ENCODE peak calls at places on chromosomes 16 and 17, in six cellular contexts. E is HCT116, P is H9, T is GM10248, O is mucosa of descending colon, Z is tibial artery. M is an unnamed sample.

GRCh38 chr16:11129378-11129781 is 126.6 kb downstream of the SOCS1 start:
- DNase-seq in T (no peak), O (no peak), Z (no peak), P (no peak), E (no peak), M (no peak)

GRCh38 chr16:88390760-88391496 is 8.2 kb downstream of the ZNF469 start:
- DNase-seq in T (no peak), P (no peak), O (no peak), Z (no peak), E (no peak), M (no peak)

GRCh38 chr17:63930951-63931575 is 1.1 kb downstream of the CD79B start:
- DNase-seq in T (peak), Z (peak), P (peak), O (peak), E (no peak), M (peak)

GRCh38 chr17:82718986-82719685 is 2.6 kb downstream of the FN3KRP start:
- DNase-seq in T (no peak), E (no peak), O (no peak), P (no peak), Z (no peak), M (no peak)

GRCh38 chr17:67417507-67417906 is 40.4 kb downstream of the PITPNC1 start:
- DNase-seq in T (no peak), O (no peak), E (no peak), P (no peak), Z (no peak), M (no peak)

GRCh38 chr17:72344613-72345012 is 223.8 kb downstream of the SOX9 start:
- DNase-seq in O (no peak), P (no peak), Z (no peak), E (no peak), T (no peak), M (no peak)

GRCh38 chr17:67477687-67478086 is 100.6 kb downstream of the PITPNC1 start:
- DNase-seq in E (peak), P (no peak), O (no peak), T (no peak), Z (no peak), M (peak)

GRCh38 chr16:15553313-15554088 is 89.5 kb downstream of the MARF1 start:
- DNase-seq in P (no peak), E (no peak), O (no peak), T (no peak), Z (no peak), M (no peak)

GRCh38 chr16:6862058-6862457 is 470.6 kb upstream of the RBFOX1 start:
- DNase-seq in O (no peak), P (no peak), Z (no peak), T (no peak), E (no peak), M (no peak)

GRCh38 chr17:69560987-69561441 is 146.5 kb downstream of the MAP2K6 start:
- DNase-seq in P (no peak), T (no peak), E (no peak), O (no peak), Z (peak), M (no peak)

GRCh38 chr17:48012151-48012520 is 25.5 kb downstream of the COPZ2 start:
- DNase-seq in E (no peak), Z (no peak), P (peak), T (peak), O (peak), M (no peak)

GRCh38 chr16:47732122-47732805 is 271.1 kb downstream of the PHKB start:
- DNase-seq in O (no peak), E (peak), P (no peak), T (no peak), Z (no peak), M (no peak)

GRCh38 chr17:36937001-36937960 is at the start of gene LHX1:
- DNase-seq in T (no peak), E (no peak), Z (no peak), P (peak), O (peak), M (no peak)

GRCh38 chr17:47253541-47254402 is at the start of gene ITGB3:
- DNase-seq in O (peak), E (peak), Z (peak), P (peak), T (peak), M (peak)

GRCh38 chr17:73043686-73044581 is 48.6 kb downstream of the SLC39A11 start:
- DNase-seq in E (no peak), Z (no peak), T (no peak), P (no peak), O (no peak), M (no peak)

GRCh38 chr16:88395669-88396584 is 13.2 kb downstream of the ZNF469 start:
- DNase-seq in E (no peak), Z (no peak), P (no peak), O (no peak), T (no peak), M (no peak)

GRCh38 chr17:77148959-77149510 is 8.3 kb downstream of the SEC14L1 start:
- DNase-seq in T (no peak), Z (no peak), O (no peak), P (no peak), E (no peak), M (no peak)

GRCh38 chr16:50371936-50372595 is 3.3 kb upstream of the BRD7 start:
- DNase-seq in E (no peak), P (no peak), O (no peak), Z (no peak), T (no peak), M (no peak)
- TF ChIP-seq CTCF in E (no peak), P (peak), O (no peak), Z (peak), T (no peak), M (no peak)

GRCh38 chr17:29840884-29841283 is 89.1 kb downstream of the SSH2 start:
- DNase-seq in O (no peak), Z (no peak), P (no peak), T (no peak), E (no peak), M (no peak)

GRCh38 chr17:29838961-29839360 is 91.1 kb downstream of the SSH2 start:
- DNase-seq in Z (no peak), T (no peak), P (peak), E (no peak), O (no peak), M (no peak)

GRCh38 chr17:29837531-29837930 is 92.5 kb downstream of the SSH2 start:
- DNase-seq in Z (no peak), P (no peak), O (no peak), T (no peak), E (no peak), M (no peak)

GRCh38 chr17:29836643-29837042 is 93.4 kb downstream of the SSH2 start:
- DNase-seq in Z (no peak), E (no peak), T (no peak), O (no peak), P (no peak), M (no peak)

GRCh38 chr17:29839656-29840055 is 90.4 kb downstream of the SSH2 start:
- DNase-seq in P (no peak), O (no peak), T (no peak), Z (no peak), E (no peak), M (no peak)
- TF ChIP-seq CTCF in P (no peak), O (no peak), T (no peak), Z (no peak), E (no peak), M (no peak)

DNA sequence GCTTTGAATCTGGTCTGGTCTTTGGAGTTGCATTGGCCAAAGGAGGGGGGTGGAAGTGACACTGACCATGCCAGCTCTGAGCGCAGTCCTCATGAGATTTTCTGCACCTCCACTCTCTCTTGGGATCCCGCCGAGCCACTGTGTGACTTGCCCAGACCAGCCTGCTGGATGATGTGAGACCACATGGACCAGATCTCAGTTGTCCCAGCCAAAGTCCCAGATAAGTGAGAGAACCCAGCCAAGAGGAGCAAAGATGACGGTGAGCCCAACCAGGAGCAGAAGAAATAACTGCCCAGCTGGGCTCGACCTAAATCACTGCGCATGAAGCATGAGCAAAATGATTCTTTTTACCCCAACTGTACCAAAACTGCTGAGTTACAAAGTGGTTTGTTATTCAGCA is 96.5 kb upstream of the ERCC4 start:
- DNase-seq in P (no peak), E (no peak), T (no peak), Z (no peak), O (no peak), M (no peak)
- TF ChIP-seq CTCF in P (no peak), E (no peak), T (no peak), Z (no peak), O (no peak), M (no peak)

GRCh38 chr17:80454557-80455327 is 21.7 kb downstream of the NPTX1 start:
- DNase-seq in T (peak), Z (peak), O (peak), P (peak), E (peak), M (peak)
- TF ChIP-seq CTCF in T (no peak), Z (no peak), O (no peak), P (no peak), E (no peak), M (no peak)

DNA sequence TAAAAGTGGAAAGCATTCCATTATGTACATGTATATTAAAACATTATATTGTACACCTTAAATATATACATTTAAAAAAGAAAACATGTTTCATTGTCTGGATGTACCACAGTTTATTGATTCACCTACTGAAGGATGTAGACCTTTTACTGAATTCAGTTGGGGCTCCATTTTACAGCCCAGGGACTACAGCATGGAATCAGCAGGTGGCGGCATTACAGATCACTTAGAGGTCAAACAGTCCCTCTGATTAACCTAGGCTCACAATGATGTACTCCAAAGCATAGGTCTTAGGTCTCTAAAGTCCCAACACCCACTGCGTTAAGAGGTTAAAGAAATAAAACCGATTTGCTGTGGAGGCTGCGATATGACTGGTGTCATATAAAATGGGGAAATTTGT is 490.9 kb downstream of the SHISA9 start:
- DNase-seq in O (no peak), P (no peak), E (no peak), T (no peak), Z (no peak), M (no peak)
- TF ChIP-seq CTCF in O (no peak), P (no peak), E (no peak), T (no peak), Z (no peak), M (no peak)

GRCh38 chr16:84960942-84961341 is 50.4 kb downstream of the ZDHHC7 start:
- DNase-seq in T (no peak), Z (no peak), E (no peak), P (no peak), O (no peak), M (no peak)

GRCh38 chr16:84957192-84957591 is 54.1 kb downstream of the ZDHHC7 start:
- DNase-seq in Z (no peak), T (no peak), P (no peak), O (no peak), E (no peak), M (no peak)

GRCh38 chr16:84959784-84960417 is 51.4 kb downstream of the ZDHHC7 start:
- DNase-seq in Z (no peak), T (no peak), O (no peak), P (no peak), E (no peak), M (no peak)

GRCh38 chr16:84957792-84958191 is 53.5 kb downstream of the ZDHHC7 start:
- DNase-seq in Z (no peak), E (no peak), T (no peak), P (no peak), O (no peak), M (no peak)

DNA sequence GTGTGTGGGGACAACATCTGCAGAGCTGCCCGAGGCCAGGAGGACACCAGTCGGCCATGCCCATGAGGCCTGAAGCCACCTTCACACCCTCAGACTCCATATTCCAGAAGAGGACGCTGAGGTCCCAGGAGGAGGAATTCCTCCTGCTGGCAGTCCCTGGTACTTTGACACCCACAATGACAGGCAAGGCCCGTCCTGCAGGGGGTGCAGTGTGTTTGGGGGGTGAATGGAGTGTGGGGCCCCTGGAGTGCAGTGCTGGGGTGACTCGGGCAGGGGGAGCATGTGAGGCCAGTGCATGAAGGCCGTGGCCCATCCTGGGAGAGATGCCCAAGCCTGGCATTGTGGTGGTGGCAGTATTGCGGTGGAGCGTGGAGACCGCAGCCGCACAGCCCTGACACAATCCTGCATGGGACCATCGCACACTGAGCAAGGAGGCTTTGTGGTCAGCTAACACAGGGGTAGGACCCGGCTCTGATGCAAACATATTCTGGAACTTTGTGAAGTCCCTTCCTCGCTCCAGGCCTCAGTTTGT is 52.2 kb downstream of the ZDHHC7 start:
- DNase-seq in P (no peak), Z (no peak), O (no peak), E (no peak), T (no peak), M (no peak)
- TF ChIP-seq CTCF in P (peak), Z (no peak), O (no peak), E (peak), T (no peak), M (peak)

GRCh38 chr16:30352488-30353401 is 2.4 kb downstream of the CD2BP2 start:
- DNase-seq in T (no peak), P (no peak), O (peak), E (no peak), Z (no peak), M (no peak)
- TF ChIP-seq CTCF in T (no peak), P (peak), O (no peak), E (peak), Z (no peak), M (no peak)

DNA sequence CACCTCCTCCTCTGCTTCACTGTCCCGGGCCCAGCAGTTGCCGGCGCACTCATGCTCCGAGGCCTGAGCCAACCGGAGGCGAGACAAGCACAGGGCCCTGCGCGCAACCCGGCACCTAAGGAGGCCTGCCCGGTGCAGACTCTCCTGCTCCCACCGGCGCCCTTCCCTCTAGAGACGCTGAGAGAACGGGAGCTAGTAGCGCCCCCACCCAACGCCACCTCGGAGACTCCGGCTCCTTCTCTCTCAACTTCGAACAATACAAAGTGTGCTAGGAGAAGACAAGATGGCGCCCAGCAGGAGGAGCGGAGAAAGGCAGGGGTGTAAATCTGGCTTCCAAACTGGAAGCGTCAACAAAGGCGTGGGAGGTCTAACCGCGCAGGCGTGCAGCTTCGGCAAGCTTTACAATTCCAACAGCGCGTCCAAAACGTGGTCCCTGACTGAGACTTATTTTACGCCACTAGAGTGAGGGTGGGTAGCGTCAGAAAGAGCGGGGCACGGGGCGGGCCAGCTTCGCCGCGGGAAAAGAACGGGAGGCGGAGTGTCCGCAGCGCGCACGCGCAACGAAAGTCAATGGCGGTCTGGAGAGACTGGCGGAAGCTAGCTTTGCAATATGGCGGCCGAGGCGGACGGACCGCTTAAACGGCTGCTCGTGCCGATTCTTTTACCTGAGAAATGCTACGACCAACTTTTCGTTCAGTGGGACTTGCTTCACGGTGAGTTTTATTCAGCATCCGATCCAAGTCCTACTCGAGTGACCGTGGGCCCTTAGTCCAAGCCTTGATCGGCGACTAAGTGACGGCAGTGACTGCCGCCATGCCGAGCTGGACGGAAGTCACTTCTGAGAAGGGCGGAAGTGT is at the start of gene MPDU1:
- DNase-seq in Z (peak), P (peak), E (peak), T (peak), O (peak), M (peak)
- TF ChIP-seq CTCF in Z (no peak), P (no peak), E (no peak), T (no peak), O (no peak), M (no peak)

GRCh38 chr16:75837681-75838080 is 111.4 kb upstream of the CPHXL start:
- DNase-seq in O (no peak), P (no peak), Z (no peak), E (no peak), T (no peak), M (no peak)
- TF ChIP-seq CTCF in O (no peak), P (no peak), Z (no peak), E (no peak), T (no peak), M (no peak)

DNA sequence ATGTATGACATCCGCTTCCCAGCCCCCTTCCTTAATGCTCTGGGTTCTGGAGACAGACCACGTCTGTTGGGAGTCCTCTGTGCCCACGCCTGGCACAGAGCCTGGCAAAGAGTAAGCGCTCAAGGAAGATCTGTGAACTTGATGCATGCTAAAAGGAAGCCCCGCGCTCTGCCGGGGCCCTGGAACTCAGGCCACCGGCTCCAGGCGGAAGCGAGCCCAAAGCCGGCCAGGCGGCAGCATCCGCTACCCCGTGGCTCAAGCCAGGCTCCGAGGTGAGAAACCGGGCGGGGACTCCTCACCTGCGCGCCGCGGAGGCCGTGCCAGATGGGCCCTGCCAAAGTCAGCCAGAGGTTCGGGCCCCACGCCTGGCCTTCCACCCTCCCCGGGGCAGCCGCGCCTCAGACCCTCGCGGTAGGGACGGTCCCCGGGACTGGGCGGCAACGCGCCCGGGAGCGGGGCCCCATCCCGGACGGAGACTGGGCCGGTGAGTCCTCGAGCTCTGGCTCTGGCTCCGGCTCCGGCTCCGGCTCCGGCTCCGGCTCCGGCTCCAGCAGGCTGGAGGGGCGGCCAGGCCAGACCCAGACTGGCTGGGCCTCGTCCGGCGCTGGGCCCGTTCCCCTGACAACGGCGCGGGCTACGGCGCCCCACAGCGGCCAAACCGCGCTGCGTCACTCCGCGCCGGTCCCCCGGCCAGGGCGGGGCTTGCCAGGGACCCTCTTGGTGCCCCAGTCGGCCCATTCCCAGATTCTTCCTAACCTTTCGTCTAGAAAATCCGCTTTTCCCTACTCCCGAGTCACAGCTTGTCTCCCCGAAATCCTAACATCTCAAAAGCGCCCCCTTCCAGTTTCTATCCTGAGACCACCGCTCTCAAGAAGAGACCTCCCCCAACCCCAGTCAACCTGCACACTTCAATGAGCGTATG is at the start of gene ZDHHC1:
- DNase-seq in T (peak), P (peak), E (no peak), O (peak), Z (peak), M (no peak)
- TF ChIP-seq CTCF in T (peak), P (peak), E (peak), O (peak), Z (peak), M (peak)

M was measured in CD14-positive monocyte.